ENCODE peak calls at places on chromosomes 1 and 21, in five cellular contexts. X is right atrium auricular region, R is pancreas, G is OCI-LY7, T is hepatocyte. E is an unnamed sample.

GRCh38 chr1:24970926-24971530 is 41.0 kb upstream of the RUNX3 start:
- DNase-seq in X (no peak), R (no peak), G (no peak), T (no peak), E (no peak)

GRCh38 chr1:205199090-205199930 is 12.2 kb downstream of the DSTYK start:
- DNase-seq in X (no peak), R (no peak), G (no peak), T (no peak), E (no peak)

GRCh38 chr21:42515708-42516502 is 2.3 kb downstream of the SLC37A1 start:
- DNase-seq in X (no peak), R (peak; percentile 40), G (no peak), T (peak; percentile 65), E (no peak)

GRCh38 chr1:159141584-159142518 is 29.6 kb upstream of the CADM3 start:
- DNase-seq in X (no peak), R (no peak), G (no peak), T (no peak), E (no peak)

GRCh38 chr1:154557939-154558609 is 388 bp downstream of the UBE2Q1 start:
- DNase-seq in X (no peak), R (peak; percentile 65), G (peak; percentile 58), T (peak; percentile 72), E (peak; percentile 34)

GRCh38 chr1:2204384-2205190 is 10.0 kb upstream of the FAAP20 start:
- DNase-seq in X (peak; percentile 93), R (peak; percentile 85), G (no peak), T (peak; percentile 58), E (no peak)

GRCh38 chr1:168083456-168084325 is 53.0 kb downstream of the GPR161 start:
- DNase-seq in X (no peak), R (no peak), G (no peak), T (no peak), E (peak; percentile 40)

GRCh38 chr21:42463861-42464515 is 32.0 kb downstream of the RSPH1 start:
- DNase-seq in X (no peak), R (peak; percentile 59), G (peak; percentile 92), T (no peak), E (peak; percentile 32)

GRCh38 chr21:35942211-35943144 is 117.8 kb downstream of the SETD4 start:
- DNase-seq in X (no peak), R (no peak), G (peak; percentile 43), T (no peak), E (no peak)

GRCh38 chr1:39453603-39454002 is 37.8 kb upstream of the BMP8A start:
- DNase-seq in X (peak; percentile 81), R (peak; percentile 29), G (no peak), T (no peak), E (no peak)

GRCh38 chr1:66214901-66215300 is 319.1 kb upstream of the SGIP1 start:
- DNase-seq in X (no peak), R (no peak), G (no peak), T (no peak), E (no peak)

GRCh38 chr1:14598498-14599172 is at the start of gene KAZN:
- DNase-seq in X (no peak), R (peak; percentile 23), G (no peak), T (peak; percentile 76), E (no peak)

GRCh38 chr21:16388911-16389515 is 659.2 kb downstream of the USP25 start:
- DNase-seq in X (no peak), R (no peak), G (no peak), T (no peak), E (no peak)

GRCh38 chr1:66271216-66271903 is 262.6 kb upstream of the SGIP1 start:
- DNase-seq in X (peak; percentile 95), R (peak; percentile 53), G (peak; percentile 88), T (peak; percentile 90), E (no peak)

GRCh38 chr1:236099622-236100021 is 34.7 kb upstream of the NID1 start:
- DNase-seq in X (no peak), R (no peak), G (no peak), T (peak; percentile 49), E (no peak)

GRCh38 chr1:46703927-46704641 is 14.8 kb downstream of the EFCAB14 start:
- DNase-seq in X (no peak), R (no peak), G (no peak), T (no peak), E (no peak)

GRCh38 chr1:46705408-46705807 is 13.5 kb downstream of the EFCAB14 start:
- DNase-seq in X (no peak), R (no peak), G (no peak), T (no peak), E (no peak)

GRCh38 chr1:46697053-46697452 is 21.9 kb downstream of the EFCAB14 start:
- DNase-seq in X (no peak), R (no peak), G (no peak), T (no peak), E (no peak)

GRCh38 chr1:46699670-46700069 is 19.2 kb downstream of the EFCAB14 start:
- DNase-seq in X (no peak), R (no peak), G (no peak), T (no peak), E (no peak)
- H3K36me3 ChIP-seq in X (peaks cover 38% of the 10 kb centered on the region), R (no peaks in the 10 kb centered on the region), G (peaks cover 94% of the 10 kb centered on the region), T (peaks cover 4% of the 10 kb centered on the region), E (peaks cover 17% of the 10 kb centered on the region)

GRCh38 chr1:224377676-224378006 is 21.0 kb downstream of the CNIH4 start:
- DNase-seq in X (no peak), R (no peak), G (no peak), T (peak; percentile 16), E (peak; percentile 8)

GRCh38 chr1:224378855-224379631 is 22.4 kb downstream of the CNIH4 start:
- DNase-seq in X (no peak), R (no peak), G (no peak), T (no peak), E (no peak)

GRCh38 chr1:224375059-224375458 is 18.4 kb downstream of the CNIH4 start:
- DNase-seq in X (no peak), R (no peak), G (no peak), T (no peak), E (no peak)

GRCh38 chr1:224368409-224368808 is 11.7 kb downstream of the CNIH4 start:
- DNase-seq in X (no peak), R (no peak), G (no peak), T (no peak), E (no peak)

GRCh38 chr1:224373008-224373590 is 16.4 kb downstream of the CNIH4 start:
- DNase-seq in X (no peak), R (no peak), G (no peak), T (no peak), E (no peak)
- H3K36me3 ChIP-seq in X (peaks cover 76% of the 10 kb centered on the region), R (peaks cover 10% of the 10 kb centered on the region), G (peaks cover 86% of the 10 kb centered on the region), T (peaks cover 4% of the 10 kb centered on the region), E (peaks cover 26% of the 10 kb centered on the region)

GRCh38 chr1:220144051-220144450 is 50.1 kb downstream of the IARS2 start:
- DNase-seq in X (no peak), R (no peak), G (no peak), T (no peak), E (no peak)
- H3K36me3 ChIP-seq in X (peaks cover 34% of the 10 kb centered on the region), R (no peaks in the 10 kb centered on the region), G (peaks cover 89% of the 10 kb centered on the region), T (no peaks in the 10 kb centered on the region), E (peaks cover 14% of the 10 kb centered on the region)

GRCh38 chr1:48704736-48705135 is 72.0 kb downstream of the BEND5 start:
- DNase-seq in X (no peak), R (no peak), G (no peak), T (no peak), E (no peak)
- H3K36me3 ChIP-seq in X (no peaks in the 10 kb centered on the region), R (no peaks in the 10 kb centered on the region), G (no peaks in the 10 kb centered on the region), T (no peaks in the 10 kb centered on the region), E (no peaks in the 10 kb centered on the region)

DNA sequence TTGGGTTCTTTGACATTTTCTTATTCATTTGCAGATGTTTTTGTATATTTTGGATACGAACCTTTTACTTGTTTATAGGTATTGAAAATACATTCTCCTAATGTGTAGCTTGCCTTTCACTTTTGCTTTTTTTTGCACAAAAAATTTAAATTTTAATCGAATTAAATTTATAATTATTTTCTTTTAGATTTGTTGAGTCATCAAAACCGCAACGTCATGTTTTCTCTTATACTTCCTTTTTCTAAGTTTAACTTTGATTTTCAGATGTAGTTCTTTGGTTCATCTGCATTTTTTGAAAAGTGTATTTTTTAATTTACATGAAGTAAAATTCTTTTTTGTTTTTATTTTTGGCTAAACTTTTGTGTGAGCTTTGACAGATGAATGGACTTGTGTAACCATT is 243.7 kb upstream of the DPYD start:
- DNase-seq in X (no peak), R (no peak), G (no peak), T (no peak), E (no peak)
- H3K36me3 ChIP-seq in X (no peaks in the 10 kb centered on the region), R (no peaks in the 10 kb centered on the region), G (no peaks in the 10 kb centered on the region), T (no peaks in the 10 kb centered on the region), E (no peaks in the 10 kb centered on the region)

DNA sequence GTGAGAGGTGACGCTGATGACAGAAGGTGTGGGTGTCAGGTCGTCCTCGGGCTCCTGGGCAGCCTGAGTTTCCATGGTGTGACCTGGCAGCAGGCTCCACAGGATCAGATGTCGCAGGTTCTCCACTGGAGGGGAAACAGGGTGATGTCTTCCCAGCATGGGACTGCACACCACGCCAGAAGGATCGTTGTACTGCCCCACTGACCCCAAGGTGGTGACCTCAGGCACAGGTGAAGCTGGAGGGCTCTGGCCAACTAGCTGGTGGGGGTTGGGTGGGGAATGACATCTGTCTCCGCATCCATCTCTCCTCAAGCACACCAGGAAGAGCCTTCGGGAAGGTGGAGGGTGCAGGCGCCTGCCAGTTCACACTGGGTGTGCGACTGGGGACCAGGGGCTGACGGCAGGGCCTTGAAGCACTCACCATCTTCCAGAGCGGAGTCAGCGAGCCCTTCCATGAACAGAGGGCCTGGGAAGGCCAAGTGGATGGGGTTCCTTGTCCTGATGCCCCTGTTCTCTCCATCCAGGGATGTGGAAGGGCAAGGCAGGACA is 19.4 kb downstream of the LRRC71 start:
- DNase-seq in X (no peak), R (no peak), G (no peak), T (no peak), E (no peak)
- H3K36me3 ChIP-seq in X (peaks cover 82% of the 10 kb centered on the region), R (peaks cover 20% of the 10 kb centered on the region), G (no peaks in the 10 kb centered on the region), T (no peaks in the 10 kb centered on the region), E (peaks cover 9% of the 10 kb centered on the region)

GRCh38 chr1:93595749-93596148 is 85.9 kb downstream of the BCAR3 start:
- DNase-seq in X (no peak), R (no peak), G (no peak), T (no peak), E (no peak)
- H3K36me3 ChIP-seq in X (no peaks in the 10 kb centered on the region), R (no peaks in the 10 kb centered on the region), G (peaks cover 2% of the 10 kb centered on the region), T (no peaks in the 10 kb centered on the region), E (no peaks in the 10 kb centered on the region)

E was measured in CD8-positive, alpha-beta T cell.